ENCODE peak calls at places on chromosome 3, in nine cellular contexts. P is AG10803; U is CD8-positive, alpha-beta T cell; T is AG04450; O is GM13976; L is GM12865; N is cardiac muscle cell; Y is B cell; G is foreskin keratinocyte. Q is an unnamed sample.
A peak's percentile ranks its signal among the peaks of the same experiment; 100 is the strongest.

GRCh38 chr3:197151562-197151961 is 121.9 kb upstream of the MELTF start:
- DNase-seq in Y (no peak), T (peak; percentile 18), N (peak; percentile 43), G (peak; percentile 37), U (no peak), L (peak; percentile 13), O (no peak), P (peak; percentile 64), Q (no peak)

GRCh38 chr3:79314547-79314946 is 453.3 kb downstream of the ROBO1 start:
- DNase-seq in P (no peak), N (no peak), Y (no peak), U (no peak), L (no peak), T (no peak), G (peak; percentile 56), O (no peak), Q (no peak)

GRCh38 chr3:141851411-141851810 is 25.0 kb upstream of the ATP1B3 start:
- DNase-seq in P (no peak), G (no peak), T (no peak), Y (no peak), O (no peak), N (no peak), L (no peak), U (no peak), Q (no peak)

GRCh38 chr3:149375824-149376196 is 1.6 kb downstream of the TM4SF1 start:
- DNase-seq in L (no peak), Y (no peak), N (no peak), O (no peak), G (no peak), T (no peak), U (no peak), P (no peak), Q (no peak)

GRCh38 chr3:171677706-171678105 is 132.6 kb downstream of the PLD1 start:
- DNase-seq in T (no peak), L (no peak), O (no peak), G (no peak), Y (no peak), N (no peak), P (no peak), U (no peak), Q (no peak)

GRCh38 chr3:11558002-11558401 is 85.7 kb downstream of the VGLL4 start:
- DNase-seq in G (peak; percentile 92), O (no peak), Y (no peak), P (peak; percentile 82), N (no peak), L (no peak), U (no peak), T (no peak), Q (no peak)

GRCh38 chr3:155308831-155309230 is 15.3 kb upstream of the STRIT1 start:
- DNase-seq in P (peak; percentile 66), L (no peak), G (peak; percentile 35), N (no peak), U (no peak), T (no peak), Y (no peak), O (no peak), Q (no peak)

GRCh38 chr3:87468938-87469337 is 192.6 kb upstream of the POU1F1 start:
- DNase-seq in P (peak; percentile 1), L (no peak), U (no peak), N (no peak), T (no peak), O (no peak), G (peak; percentile 41), Y (no peak), Q (no peak)

GRCh38 chr3:186825294-186825821 is 17.2 kb upstream of the ADIPOQ start:
- DNase-seq in T (peak; percentile 47), P (peak; percentile 57), Y (no peak), N (peak; percentile 56), U (peak; percentile 30), O (no peak), L (peak; percentile 18), G (peak; percentile 43), Q (peak; percentile 24)

GRCh38 chr3:110149763-110150162 is 812.4 kb upstream of the DPPA4 start:
- DNase-seq in U (no peak), G (peak; percentile 22), T (no peak), O (no peak), L (no peak), P (peak; percentile 6), N (no peak), Y (no peak), Q (no peak)

GRCh38 chr3:119211193-119211592 is 29.5 kb downstream of the B4GALT4 start:
- DNase-seq in P (no peak), L (no peak), G (no peak), T (no peak), O (no peak), U (no peak), Y (no peak), N (peak; percentile 55), Q (no peak)

GRCh38 chr3:160725326-160725725 is 30.7 kb upstream of the PPM1L start:
- DNase-seq in T (no peak), O (no peak), N (no peak), L (no peak), Y (no peak), P (no peak), U (no peak), G (peak; percentile 89), Q (no peak)

GRCh38 chr3:125367403-125368230 is 7.5 kb downstream of the ZNF148 start:
- DNase-seq in O (no peak), L (no peak), Y (no peak), P (peak; percentile 69), T (no peak), N (no peak), U (no peak), G (no peak), Q (no peak)

DNA sequence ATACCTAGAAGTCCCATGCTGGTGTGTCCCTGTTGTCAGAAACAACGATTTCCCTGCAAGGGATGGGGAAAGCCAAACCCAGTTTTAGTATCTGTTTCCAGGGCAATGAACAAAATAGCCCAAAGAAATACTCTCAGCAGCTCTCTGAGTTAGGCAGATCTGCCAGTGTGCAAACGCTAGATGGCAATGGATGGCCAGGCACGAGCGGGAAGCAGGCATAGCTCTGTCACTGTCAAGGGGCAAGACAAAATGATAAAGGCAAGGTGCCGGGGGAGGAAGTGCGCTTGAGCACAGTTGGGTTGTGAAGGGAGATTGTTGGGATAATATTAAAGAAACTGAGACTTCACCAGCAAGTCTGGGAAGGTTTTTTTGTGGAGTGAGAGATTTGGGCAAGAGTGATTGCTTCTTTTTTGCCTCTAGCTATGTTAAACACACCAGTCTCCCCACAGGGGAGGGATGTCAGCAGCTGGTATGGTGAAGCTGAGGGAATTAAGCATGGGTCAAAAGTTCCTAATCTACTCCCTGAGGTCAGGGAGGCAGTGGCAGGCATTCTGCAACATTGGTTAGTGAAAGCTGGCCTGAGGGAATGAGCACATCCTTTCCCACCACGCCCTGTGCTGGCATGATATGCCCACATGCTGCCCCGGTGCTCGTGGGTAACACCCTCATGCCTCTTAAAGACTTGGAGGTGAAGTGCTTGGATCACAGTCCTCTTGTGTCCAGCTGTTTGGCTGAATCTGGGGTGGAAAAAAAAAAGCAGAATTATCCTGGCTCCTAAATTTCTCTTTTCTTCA is 117.6 kb downstream of the PDCD6IP start:
- DNase-seq in P (no peak), U (no peak), N (peak; percentile 55), Y (no peak), O (peak; percentile 48), T (no peak), G (peak; percentile 50), L (peak; percentile 66), Q (peak; percentile 25)
- TF ChIP-seq CTCF in P (peak; percentile 44), U (no peak), N (peak; percentile 33), Y (no peak), O (peak; percentile 31), T (peak; percentile 38), G (peak; percentile 77), L (peak; percentile 47), Q (peak; percentile 43)

GRCh38 chr3:82163907-82164520 is 402.6 kb upstream of the GBE1 start:
- DNase-seq in O (no peak), N (no peak), U (no peak), L (peak; percentile 17), G (peak; percentile 10), Y (no peak), P (peak; percentile 27), T (no peak), Q (no peak)
- TF ChIP-seq CTCF in O (no peak), N (no peak), U (peak; percentile 25), L (no peak), G (peak; percentile 51), Y (peak; percentile 38), P (peak; percentile 32), T (peak; percentile 31), Q (no peak)

DNA sequence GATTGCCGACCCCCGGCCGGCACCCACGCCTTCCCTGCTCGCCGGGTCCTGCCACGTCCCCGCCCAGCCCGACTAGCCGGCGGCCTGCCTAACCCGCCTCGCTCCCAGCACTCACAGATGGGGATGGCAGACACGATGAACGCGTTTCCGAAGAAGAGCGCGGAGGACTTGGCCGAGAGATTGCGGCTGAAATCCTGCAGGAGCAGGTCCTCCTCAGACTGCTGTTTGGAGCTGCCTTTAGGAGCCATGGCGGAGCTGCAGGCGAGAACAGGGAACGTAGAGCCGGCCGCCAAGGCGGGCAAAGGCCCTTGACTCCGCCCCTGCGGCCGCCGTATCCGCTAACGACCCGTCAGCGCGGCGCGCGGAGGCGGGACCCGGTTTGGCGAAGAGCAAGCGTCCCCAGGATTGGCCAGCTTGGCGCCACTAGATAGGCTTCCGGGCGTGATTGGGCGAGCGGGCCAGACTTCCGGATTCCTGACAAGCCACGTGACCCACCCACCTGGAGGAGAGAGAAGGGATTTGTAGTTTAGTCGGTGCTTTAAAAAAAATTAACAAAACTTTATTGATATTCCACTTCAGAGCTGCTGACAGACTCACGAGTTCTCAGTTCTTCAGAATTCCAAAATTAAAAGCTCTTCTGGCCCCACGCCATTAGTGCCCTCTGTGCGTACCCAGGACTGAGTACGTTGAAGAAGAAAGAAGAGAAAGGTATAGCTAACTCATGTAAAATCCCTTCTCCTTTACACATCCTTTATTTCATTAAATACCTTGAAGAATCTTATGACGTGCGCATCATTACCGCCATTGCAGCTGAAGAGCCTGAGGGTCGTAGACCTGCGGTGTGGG is at the start of gene SSR3:
- DNase-seq in U (peak; percentile 98), G (peak; percentile 98), N (peak; percentile 99), T (peak; percentile 99), Y (peak; percentile 86), O (peak; percentile 93), L (peak; percentile 100), P (peak; percentile 100), Q (peak; percentile 98)
- TF ChIP-seq CTCF in U (peak; percentile 27), G (peak; percentile 6), N (no peak), T (peak; percentile 23), Y (no peak), O (no peak), L (no peak), P (peak; percentile 38), Q (no peak)

GRCh38 chr3:100759162-100759561 is 49.9 kb downstream of the TFG start:
- DNase-seq in L (no peak), G (no peak), P (no peak), Y (no peak), T (no peak), N (no peak), O (no peak), U (no peak), Q (no peak)

GRCh38 chr3:100753846-100754245 is 44.6 kb downstream of the TFG start:
- DNase-seq in G (no peak), T (no peak), O (no peak), L (no peak), P (peak; percentile 13), N (no peak), U (no peak), Y (no peak), Q (no peak)

GRCh38 chr3:100756441-100756840 is 47.1 kb downstream of the TFG start:
- DNase-seq in U (no peak), G (no peak), P (peak; percentile 85), N (no peak), Y (no peak), T (no peak), O (no peak), L (no peak), Q (no peak)

GRCh38 chr3:100760377-100760776 is 51.1 kb downstream of the TFG start:
- DNase-seq in P (no peak), G (no peak), Y (no peak), O (no peak), T (no peak), U (no peak), N (no peak), L (no peak), Q (no peak)

GRCh38 chr3:100754563-100755334 is 45.5 kb downstream of the TFG start:
- DNase-seq in Y (no peak), L (no peak), P (peak; percentile 17), U (no peak), N (no peak), T (no peak), G (no peak), O (no peak), Q (no peak)
- TF ChIP-seq CTCF in Y (no peak), L (no peak), P (peak; percentile 27), U (no peak), N (no peak), T (no peak), G (peak; percentile 48), O (no peak), Q (no peak)